ENCODE peak calls at places on chromosomes 11 and 22, in eight cellular contexts. Y is AG04449, L is stomach, O is Peyer's patch, N is fibroblast of mammary gland, B is IMR-90, Z is dorsolateral prefrontal cortex, I is tibial artery. D is an unnamed sample.

GRCh38 chr22:19885841-19886592 is 31.3 kb upstream of the GNB1L start:
- DNase-seq in L (no peak), O (no peak), N (no peak), I (peak; percentile 56), Z (no peak), B (no peak), Y (no peak), D (no peak)

GRCh38 chr11:69357458-69358397 is 63.8 kb downstream of the MYEOV start:
- DNase-seq in I (peak; percentile 46), O (no peak), L (peak; percentile 21), Z (no peak), Y (no peak), N (no peak), B (no peak), D (peak; percentile 60)

GRCh38 chr22:44352378-44353062 is 39.8 kb upstream of the SHISAL1 start:
- DNase-seq in N (no peak), Y (no peak), Z (no peak), O (no peak), B (no peak), I (no peak), L (no peak), D (no peak)

GRCh38 chr11:12196335-12196734 is 85.9 kb downstream of the MICAL2 start:
- DNase-seq in O (no peak), N (no peak), B (no peak), I (peak; percentile 11), Z (no peak), Y (no peak), L (no peak), D (no peak)

GRCh38 chr22:43129426-43130425 is 13.5 kb downstream of the MCAT start:
- DNase-seq in Y (no peak), Z (no peak), I (no peak), B (no peak), N (no peak), L (no peak), O (no peak), D (no peak)

GRCh38 chr11:86143429-86144030 is 74.6 kb upstream of the PICALM start:
- DNase-seq in Y (no peak), I (no peak), L (no peak), B (no peak), O (no peak), N (no peak), Z (no peak), D (no peak)

GRCh38 chr11:43934359-43935130 is 7.9 kb upstream of the C11orf96 start:
- DNase-seq in Z (no peak), B (no peak), N (no peak), O (peak; percentile 36), L (no peak), Y (no peak), I (no peak), D (no peak)

GRCh38 chr22:17984114-17984513 is 40.2 kb downstream of the MICAL3 start:
- DNase-seq in L (no peak), I (no peak), N (no peak), O (no peak), B (no peak), Y (no peak), Z (no peak), D (no peak)

DNA sequence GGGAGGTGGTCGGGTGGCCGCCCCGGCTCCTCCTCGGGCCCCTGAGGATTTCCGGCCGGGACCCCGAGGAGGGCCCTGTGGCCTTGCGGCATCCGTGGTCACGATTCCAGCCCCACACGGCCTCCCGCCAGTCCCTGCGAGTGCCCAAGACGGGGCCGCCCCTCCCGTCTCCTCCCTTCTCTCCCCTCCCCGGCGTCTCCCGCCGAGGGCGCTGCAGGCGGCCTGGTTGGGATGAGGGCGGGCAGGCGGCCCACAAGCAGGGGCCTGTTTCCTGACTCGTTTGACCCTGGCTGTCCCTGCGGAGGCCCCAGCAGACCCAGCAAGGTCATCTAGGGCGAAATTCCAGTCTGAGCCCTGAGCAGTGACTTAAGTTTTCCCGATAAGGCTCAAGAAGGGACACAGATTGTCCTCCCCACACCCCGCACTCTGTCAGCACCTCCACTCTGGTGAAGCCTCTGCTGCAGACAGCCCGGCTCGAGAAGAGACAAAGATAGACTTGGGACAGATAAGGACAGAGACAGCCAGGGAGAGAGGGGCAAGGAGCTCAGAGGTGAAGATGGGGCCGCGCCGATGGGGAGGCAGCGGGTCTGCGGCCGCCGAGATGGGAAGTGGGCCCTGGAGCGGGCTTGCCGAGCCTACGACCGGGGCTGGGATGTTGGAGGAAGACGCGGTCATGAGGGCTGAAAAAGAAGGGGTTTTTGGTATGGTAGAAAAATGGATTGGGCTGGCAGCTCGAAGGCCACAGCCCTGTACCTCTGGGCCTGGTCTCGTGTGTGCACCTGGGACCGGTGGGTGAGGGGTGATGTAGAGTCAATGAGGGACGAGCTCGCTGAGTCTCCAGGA is 95.0 kb downstream of the SWAP70 start:
- DNase-seq in Y (no peak), B (peak; percentile 64), I (peak; percentile 93), O (peak; percentile 83), L (peak; percentile 69), N (peak; percentile 76), Z (no peak), D (peak; percentile 91)
- TF ChIP-seq CTCF in Y (peak; percentile 68), B (peak; percentile 44), I (no peak), O (no peak), L (no peak), N (peak; percentile 25), Z (no peak), D (no peak)

GRCh38 chr11:120182357-120182756 is 28.5 kb upstream of the OAF start:
- DNase-seq in N (no peak), L (peak; percentile 17), B (no peak), Y (no peak), Z (peak; percentile 18), O (no peak), I (peak; percentile 53), D (peak; percentile 25)

GRCh38 chr11:120184371-120184945 is 26.4 kb upstream of the OAF start:
- DNase-seq in I (peak; percentile 68), Y (no peak), Z (peak; percentile 10), B (no peak), L (peak; percentile 24), N (peak; percentile 56), O (no peak), D (peak; percentile 48)

GRCh38 chr11:120183701-120184141 is 27.1 kb upstream of the OAF start:
- DNase-seq in B (no peak), Y (no peak), L (peak; percentile 24), O (no peak), I (peak; percentile 59), N (no peak), Z (peak; percentile 26), D (peak; percentile 69)

GRCh38 chr11:120181446-120181992 is 29.3 kb upstream of the OAF start:
- DNase-seq in O (no peak), Z (peak; percentile 26), N (no peak), B (no peak), Y (no peak), L (peak; percentile 18), I (peak; percentile 39), D (peak; percentile 60)

DNA sequence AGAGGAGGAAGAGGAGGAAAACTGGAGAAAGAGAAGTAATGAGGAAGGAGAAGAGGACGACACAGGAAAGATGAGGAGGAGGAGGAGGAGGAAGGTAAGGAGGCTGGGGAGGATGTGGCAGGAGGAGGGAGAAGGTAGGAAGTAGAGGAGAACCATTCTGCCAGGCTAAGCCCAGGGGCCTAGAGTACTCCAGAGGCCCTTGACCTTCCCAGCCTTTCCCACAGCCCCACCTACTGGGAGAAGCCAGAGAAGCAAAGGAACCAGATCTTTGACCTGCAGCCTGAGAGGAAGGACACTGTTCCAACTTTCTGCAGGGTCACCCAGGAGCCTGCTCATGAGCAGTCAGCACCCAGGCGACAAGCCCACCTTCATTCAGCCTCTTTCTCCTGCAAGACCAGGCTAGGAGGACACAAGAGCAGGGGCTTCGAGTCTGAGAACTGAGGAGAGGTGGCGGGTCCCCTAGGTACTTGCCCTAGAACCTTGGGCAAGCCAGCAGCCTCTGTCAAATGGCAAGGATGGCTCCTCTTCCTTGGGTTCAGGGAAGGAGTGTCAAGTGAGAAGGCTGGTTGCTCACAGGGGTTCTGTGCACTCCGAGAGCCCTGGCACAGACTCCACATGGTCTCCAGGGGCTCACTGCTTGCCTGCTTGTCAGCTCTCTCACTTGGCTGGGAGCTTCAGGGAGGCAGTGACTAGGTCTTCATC is 27.9 kb upstream of the OAF start:
- DNase-seq in L (peak; percentile 49), N (peak; percentile 72), B (no peak), O (peak; percentile 86), Z (peak; percentile 42), Y (no peak), I (peak; percentile 61), D (peak; percentile 57)
- TF ChIP-seq CTCF in L (no peak), N (peak; percentile 62), B (peak; percentile 19), O (no peak), Z (peak; percentile 42), Y (peak; percentile 28), I (no peak), D (peak; percentile 26)

GRCh38 chr11:64802370-64803162 is 448 bp downstream of the MAP4K2 start:
- DNase-seq in L (no peak), N (no peak), B (no peak), I (no peak), O (peak; percentile 72), Y (no peak), Z (no peak), D (no peak)

GRCh38 chr11:64803846-64804345 is 882 bp upstream of the MAP4K2 start:
- DNase-seq in L (no peak), Z (no peak), B (no peak), O (no peak), I (no peak), N (no peak), Y (no peak), D (no peak)

GRCh38 chr11:64804346-64805210 is 1.6 kb upstream of the MAP4K2 start:
- DNase-seq in O (no peak), B (no peak), N (no peak), L (no peak), Y (no peak), I (no peak), Z (no peak), D (no peak)

GRCh38 chr11:64801591-64802369 is 1.2 kb downstream of the MAP4K2 start:
- DNase-seq in L (no peak), N (no peak), I (no peak), B (no peak), O (no peak), Z (no peak), Y (no peak), D (no peak)

DNA sequence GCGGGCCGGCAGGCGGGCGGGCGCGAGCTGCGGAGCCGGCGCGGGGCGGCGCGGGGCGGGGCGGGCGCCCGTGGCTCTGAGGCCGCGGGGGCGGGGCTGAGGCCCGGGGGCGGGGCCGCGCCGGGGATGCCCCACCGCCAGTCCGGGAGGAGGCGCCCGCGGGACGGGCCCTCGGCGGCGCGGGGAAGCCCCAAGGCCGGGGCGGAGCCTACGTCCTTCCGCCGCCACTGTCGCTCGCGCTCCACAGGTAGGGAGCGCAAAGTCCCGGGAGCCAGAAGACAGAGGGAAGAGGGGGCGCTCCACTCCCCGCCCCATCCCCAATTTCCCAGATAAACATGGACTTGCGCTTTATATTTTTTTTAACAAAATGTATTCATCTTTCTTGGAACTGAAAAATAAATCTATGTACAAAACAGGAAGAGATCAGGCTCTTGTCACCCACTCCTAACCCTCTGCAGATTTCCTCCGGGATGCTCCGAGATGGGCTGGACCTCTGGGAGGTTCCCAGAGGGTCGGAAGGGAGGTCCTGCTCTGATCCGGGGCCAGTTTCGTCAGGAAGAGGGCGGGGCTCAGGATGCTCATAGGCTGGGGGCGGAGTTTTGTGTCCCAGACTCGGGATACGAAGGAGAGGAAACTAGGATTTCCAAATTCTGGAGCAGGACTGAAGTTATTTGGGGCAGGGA is at the start of gene MAP4K2:
- DNase-seq in Y (no peak), N (peak; percentile 72), Z (peak; percentile 69), L (peak; percentile 94), O (peak; percentile 96), B (peak; percentile 68), I (peak; percentile 95), D (peak; percentile 95)
- TF ChIP-seq CTCF in Y (peak; percentile 38), N (no peak), Z (peak; percentile 62), L (no peak), O (no peak), B (peak; percentile 38), I (no peak), D (peak; percentile 49)

GRCh38 chr11:15011741-15012140 is 39.6 kb upstream of the CALCA start:
- DNase-seq in Z (no peak), L (no peak), I (no peak), B (no peak), Y (no peak), N (no peak), O (no peak), D (no peak)

GRCh38 chr11:15010860-15011259 is 38.7 kb upstream of the CALCA start:
- DNase-seq in Z (no peak), O (no peak), Y (no peak), B (no peak), I (no peak), L (no peak), N (no peak), D (no peak)

GRCh38 chr11:15006139-15006759 is 34.1 kb upstream of the CALCA start:
- DNase-seq in I (no peak), Y (no peak), N (peak; percentile 65), B (peak; percentile 46), L (no peak), Z (no peak), O (no peak), D (no peak)
- TF ChIP-seq CTCF in I (no peak), Y (peak; percentile 17), N (peak; percentile 61), B (peak; percentile 40), L (no peak), Z (no peak), O (no peak), D (peak; percentile 47)